ENCODE peak calls at places on chromosomes 3 and 15, in ten cellular contexts. J, F, H, B, W, R, E, Z, U and X are unnamed samples.

GRCh38 chr15:100167884-100168375 is 173.8 kb downstream of the ADAMTS17 start:
- DNase-seq in E (no peak), W (no peak), U (no peak), J (no peak), B (no peak), R (no peak), H (peak; percentile 75), Z (no peak), F (no peak), X (no peak)

GRCh38 chr3:172355836-172356235 is 92.4 kb downstream of the GHSR start:
- DNase-seq in Z (no peak), U (peak; percentile 58), R (no peak), W (no peak), F (no peak), B (no peak), H (no peak), E (no peak), J (no peak), X (peak; percentile 34)

GRCh38 chr3:187973977-187974856 is 179.7 kb upstream of the LPP start:
- DNase-seq in F (no peak), H (no peak), W (no peak), Z (no peak), U (no peak), J (no peak), B (no peak), R (no peak), E (no peak), X (no peak)

GRCh38 chr15:70210538-70210937 is 112.8 kb upstream of the TLE3 start:
- DNase-seq in Z (no peak), B (no peak), F (no peak), J (no peak), U (no peak), E (no peak), H (no peak), W (no peak), R (no peak), X (no peak)

GRCh38 chr15:98745179-98745578 is 96.8 kb downstream of the IGF1R start:
- DNase-seq in B (no peak), R (no peak), U (no peak), H (no peak), W (peak; percentile 49), E (no peak), F (no peak), J (no peak), Z (no peak), X (peak; percentile 58)

GRCh38 chr15:36571301-36571700 is 8.1 kb upstream of the CDIN1 start:
- DNase-seq in E (no peak), U (no peak), Z (no peak), J (no peak), B (no peak), F (no peak), R (no peak), H (no peak), W (no peak), X (no peak)

GRCh38 chr3:134294302-134294925 is 43.8 kb upstream of the RYK start:
- DNase-seq in H (no peak), F (peak; percentile 21), B (no peak), E (no peak), U (no peak), Z (no peak), J (peak; percentile 51), W (no peak), R (no peak), X (no peak)

GRCh38 chr3:183487046-183487445 is 58.6 kb upstream of the MCF2L2 start:
- DNase-seq in B (no peak), J (no peak), R (no peak), E (no peak), U (no peak), F (no peak), H (no peak), W (no peak), Z (no peak), X (no peak)

GRCh38 chr15:80831606-80832224 is 52.5 kb downstream of the CEMIP start:
- DNase-seq in W (no peak), H (no peak), R (no peak), J (no peak), Z (no peak), F (no peak), B (no peak), E (no peak), U (no peak), X (no peak)

GRCh38 chr3:42012935-42013651 is 51.2 kb upstream of the ULK4 start:
- DNase-seq in U (peak; percentile 34), F (peak; percentile 63), H (peak; percentile 65), R (peak; percentile 64), W (peak; percentile 91), Z (peak; percentile 24), J (peak; percentile 69), B (peak; percentile 36), E (peak; percentile 96), X (peak; percentile 83)

GRCh38 chr3:72102057-72102711 is 317.2 kb upstream of the PROK2 start:
- DNase-seq in U (no peak), B (no peak), E (no peak), H (no peak), F (no peak), J (no peak), R (no peak), Z (no peak), W (no peak), X (no peak)

GRCh38 chr15:79431636-79432344 is at the start of gene MINAR1:
- DNase-seq in H (no peak), Z (no peak), F (no peak), B (no peak), E (peak; percentile 84), W (peak; percentile 35), R (no peak), J (no peak), U (no peak), X (no peak)

GRCh38 chr3:114571363-114571762 is 277.5 kb downstream of the TIGIT start:
- DNase-seq in H (no peak), J (no peak), Z (no peak), U (no peak), F (no peak), B (no peak), R (no peak), E (no peak), W (no peak), X (no peak)

GRCh38 chr3:41881233-41881821 is 80.6 kb downstream of the ULK4 start:
- DNase-seq in F (no peak), B (no peak), J (no peak), R (peak; percentile 34), W (no peak), U (peak; percentile 23), Z (peak; percentile 43), E (peak; percentile 29), H (no peak), X (no peak)

GRCh38 chr15:91047545-91048199 is 25.3 kb upstream of the VPS33B start:
- DNase-seq in B (no peak), Z (no peak), J (no peak), R (no peak), H (no peak), E (no peak), W (no peak), U (peak; percentile 2), F (no peak), X (no peak)

GRCh38 chr3:191238321-191238817 is 39.3 kb downstream of the OSTN start:
- DNase-seq in E (no peak), B (no peak), H (no peak), J (no peak), W (no peak), R (no peak), U (no peak), Z (peak; percentile 8), F (no peak), X (no peak)

GRCh38 chr3:126621627-126622345 is 33.1 kb downstream of the TXNRD3 start:
- DNase-seq in U (no peak), Z (no peak), H (no peak), E (no peak), B (no peak), F (no peak), J (no peak), R (no peak), W (no peak), X (no peak)

GRCh38 chr15:68447976-68448755 is 16.2 kb upstream of the ITGA11 start:
- DNase-seq in U (no peak), J (no peak), R (no peak), F (no peak), H (no peak), E (no peak), W (no peak), Z (no peak), B (no peak), X (no peak)

GRCh38 chr3:56940989-56941388 is 119.5 kb upstream of the SPATA12 start:
- DNase-seq in Z (no peak), R (no peak), E (no peak), B (no peak), H (no peak), W (no peak), U (no peak), F (no peak), J (no peak), X (no peak)

GRCh38 chr15:52337198-52337853 is 41.7 kb upstream of the MYO5C start:
- DNase-seq in B (no peak), E (no peak), H (no peak), R (no peak), W (no peak), F (no peak), U (peak; percentile 78), Z (peak; percentile 21), J (no peak), X (no peak)

GRCh38 chr15:62920569-62921502 is 121.7 kb upstream of the TPM1 start:
- DNase-seq in F (no peak), R (no peak), W (no peak), U (no peak), Z (no peak), H (peak; percentile 29), E (no peak), J (no peak), B (no peak), X (no peak)

GRCh38 chr3:47421741-47422649 is 41.2 kb downstream of the PTPN23 start:
- DNase-seq in J (no peak), F (no peak), W (peak; percentile 66), R (peak; percentile 89), Z (no peak), B (no peak), H (no peak), U (no peak), E (peak; percentile 74), X (peak; percentile 63)

GRCh38 chr3:46383211-46383945 is 12.6 kb downstream of the CCR5 start:
- DNase-seq in Z (no peak), R (peak; percentile 69), J (no peak), W (peak; percentile 78), F (no peak), E (no peak), H (no peak), U (no peak), B (no peak), X (peak; percentile 78)

GRCh38 chr3:88203537-88204143 is 53.9 kb downstream of the C3orf38 start:
- DNase-seq in U (peak; percentile 58), R (peak; percentile 40), J (no peak), B (peak; percentile 16), Z (peak; percentile 63), F (peak; percentile 54), E (peak; percentile 51), W (peak; percentile 69), H (peak; percentile 60), X (peak; percentile 66)

GRCh38 chr3:120767106-120767505 is 24.6 kb downstream of the GTF2E1 start:
- DNase-seq in W (no peak), U (no peak), F (no peak), E (no peak), H (no peak), R (no peak), J (no peak), B (no peak), Z (no peak), X (no peak)

GRCh38 chr3:83034806-83035703 is 1273.6 kb upstream of the GBE1 start:
- DNase-seq in E (no peak), B (no peak), Z (no peak), R (no peak), W (no peak), F (no peak), U (no peak), J (no peak), H (no peak), X (no peak)